ENCODE peak calls at places on chromosome 21, in five cellular contexts. X is stimulated activated CD4-positive, alpha-beta T cell treated with anti-CD3 and anti-CD28 coated beads, Interleukin-15, amount 100 ng/mL, for 24 hours; C is GM06990; L is HCT116; D is GM04504. U is an unnamed sample.

GRCh38 chr21:39788383-39788782 is 43.4 kb downstream of the IGSF5 start:
- DNase-seq in D (peak; percentile 14), C (no peak), X (no peak), L (peak; percentile 66), U (peak; percentile 31)

GRCh38 chr21:21200103-21200938 is 202.1 kb downstream of the NCAM2 start:
- DNase-seq in X (peak; percentile 7), C (no peak), D (peak; percentile 91), L (no peak), U (peak; percentile 95)

GRCh38 chr21:46461909-46462308 is 3.2 kb downstream of the DIP2A start:
- DNase-seq in C (no peak), D (no peak), L (no peak), X (no peak), U (no peak)

GRCh38 chr21:27422435-27422834 is 455.5 kb upstream of the ADAMTS5 start:
- DNase-seq in C (no peak), L (no peak), X (no peak), D (no peak), U (no peak)

GRCh38 chr21:18228060-18228739 is 16.4 kb upstream of the CHODL start:
- DNase-seq in X (no peak), C (no peak), D (no peak), L (no peak), U (no peak)

GRCh38 chr21:44354775-44355771 is 1.7 kb downstream of the TRPM2 start:
- DNase-seq in L (no peak), X (peak; percentile 31), D (no peak), C (no peak), U (no peak)

GRCh38 chr21:44299458-44300261 is at the start of gene PFKL:
- DNase-seq in L (no peak), X (peak; percentile 84), C (peak; percentile 91), D (no peak), U (no peak)

GRCh38 chr21:17334478-17334877 is 178.4 kb upstream of the CXADR start:
- DNase-seq in L (no peak), C (no peak), D (no peak), X (no peak), U (no peak)

GRCh38 chr21:16514316-16514715 is 784.5 kb downstream of the USP25 start:
- DNase-seq in D (no peak), L (no peak), X (no peak), C (no peak), U (no peak)

GRCh38 chr21:45557611-45558043 is 15.4 kb upstream of the SLC19A1 start:
- DNase-seq in L (no peak), D (no peak), C (no peak), X (no peak), U (no peak)

GRCh38 chr21:35603471-35603870 is 456.9 kb downstream of the SETD4 start:
- DNase-seq in L (no peak), X (no peak), C (no peak), D (no peak), U (no peak)

GRCh38 chr21:39461419-39461818 is 9.6 kb downstream of the SH3BGR start:
- DNase-seq in X (no peak), C (peak; percentile 40), L (no peak), D (no peak), U (no peak)

GRCh38 chr21:33230518-33231324 is 983 bp downstream of the IFNAR2 start:
- DNase-seq in C (peak; percentile 81), X (peak; percentile 47), D (no peak), L (no peak), U (peak; percentile 12)

GRCh38 chr21:43317959-43318358 is 109.0 kb downstream of the SIK1 start:
- DNase-seq in X (no peak), C (no peak), L (no peak), D (no peak), U (no peak)

GRCh38 chr21:46021398-46021797 is 39.8 kb downstream of the COL6A1 start:
- DNase-seq in L (no peak), X (no peak), C (no peak), D (no peak), U (peak; percentile 22)

GRCh38 chr21:38929652-38930051 is 123.9 kb downstream of the ETS2 start:
- DNase-seq in L (no peak), X (no peak), C (no peak), D (no peak), U (no peak)

GRCh38 chr21:44544566-44544965 is 4.6 kb upstream of the KRTAP10-1 start:
- DNase-seq in C (no peak), L (no peak), D (no peak), X (no peak), U (no peak)

GRCh38 chr21:42637602-42638041 is 15.8 kb upstream of the PDE9A start:
- DNase-seq in D (no peak), C (no peak), L (no peak), X (no peak), U (no peak)

GRCh38 chr21:34639882-34640788 is 25.2 kb upstream of the RCAN1 start:
- DNase-seq in D (no peak), L (no peak), C (peak; percentile 59), X (peak; percentile 60), U (no peak)

GRCh38 chr21:15557925-15558324 is 171.9 kb upstream of the USP25 start:
- DNase-seq in C (no peak), L (no peak), D (no peak), X (no peak), U (no peak)

GRCh38 chr21:32411366-32412161 is 942 bp upstream of the EVA1C start:
- DNase-seq in L (no peak), X (peak; percentile 86), C (no peak), D (no peak), U (no peak)

GRCh38 chr21:41497008-41497407 is 10.9 kb downstream of the TMPRSS2 start:
- DNase-seq in L (no peak), D (no peak), C (no peak), X (no peak), U (no peak)